ENCODE peak calls at places on chromosomes 11 and 22, in seven cellular contexts. One of them, this sample, is unnamed.

GRCh38 chr11:92340839-92341238 is 116.2 kb downstream of the FAT3 start:
- DNase-seq in neuronal stem cell: no peak
- DNase-seq in cardiac septum: no peak
- DNase-seq in HFF-Myc: peak; percentile 11
- DNase-seq in HCEC 1CT: peak; percentile 23
- DNase-seq in CD8-positive, alpha-beta memory T cell: no peak
- DNase-seq in NCI-H146: peak; percentile 4
- DNase-seq in this sample: no peak

GRCh38 chr11:75432911-75433321 is at the start of gene KLHL35:
- DNase-seq in neuronal stem cell: no peak
- DNase-seq in cardiac septum: no peak
- DNase-seq in HFF-Myc: no peak
- DNase-seq in HCEC 1CT: no peak
- DNase-seq in CD8-positive, alpha-beta memory T cell: no peak
- DNase-seq in NCI-H146: peak; percentile 36
- DNase-seq in this sample: no peak

GRCh38 chr22:47195676-47196492 is 433.4 kb downstream of the TBC1D22A start:
- DNase-seq in neuronal stem cell: no peak
- DNase-seq in cardiac septum: peak; percentile 66
- DNase-seq in HFF-Myc: no peak
- DNase-seq in HCEC 1CT: no peak
- DNase-seq in CD8-positive, alpha-beta memory T cell: no peak
- DNase-seq in NCI-H146: no peak
- DNase-seq in this sample: no peak

GRCh38 chr22:43474161-43475101 is 62.6 kb downstream of the MPPED1 start:
- DNase-seq in neuronal stem cell: no peak
- DNase-seq in cardiac septum: peak; percentile 65
- DNase-seq in HFF-Myc: no peak
- DNase-seq in HCEC 1CT: no peak
- DNase-seq in CD8-positive, alpha-beta memory T cell: no peak
- DNase-seq in NCI-H146: no peak
- DNase-seq in this sample: no peak

GRCh38 chr11:88420165-88420781 is 82.7 kb upstream of the CTSC start:
- DNase-seq in neuronal stem cell: no peak
- DNase-seq in cardiac septum: no peak
- DNase-seq in HFF-Myc: no peak
- DNase-seq in HCEC 1CT: peak; percentile 92
- DNase-seq in CD8-positive, alpha-beta memory T cell: no peak
- DNase-seq in NCI-H146: no peak
- DNase-seq in this sample: no peak

GRCh38 chr11:111460340-111460739 is 51.8 kb downstream of the BTG4 start:
- DNase-seq in neuronal stem cell: no peak
- DNase-seq in cardiac septum: no peak
- DNase-seq in HFF-Myc: no peak
- DNase-seq in HCEC 1CT: no peak
- DNase-seq in CD8-positive, alpha-beta memory T cell: no peak
- DNase-seq in NCI-H146: no peak
- DNase-seq in this sample: no peak

GRCh38 chr11:34192481-34193401 is 87.3 kb downstream of the NAT10 start:
- DNase-seq in neuronal stem cell: no peak
- DNase-seq in cardiac septum: no peak
- DNase-seq in HFF-Myc: peak; percentile 90
- DNase-seq in HCEC 1CT: peak; percentile 88
- DNase-seq in CD8-positive, alpha-beta memory T cell: no peak
- DNase-seq in NCI-H146: peak; percentile 25
- DNase-seq in this sample: peak; percentile 91

GRCh38 chr11:94780432-94780831 is 12.3 kb downstream of the AMOTL1 start:
- DNase-seq in neuronal stem cell: no peak
- DNase-seq in cardiac septum: no peak
- DNase-seq in HFF-Myc: no peak
- DNase-seq in HCEC 1CT: peak; percentile 10
- DNase-seq in CD8-positive, alpha-beta memory T cell: no peak
- DNase-seq in NCI-H146: no peak
- DNase-seq in this sample: no peak

GRCh38 chr22:24155597-24156145 is 25.6 kb upstream of the SUSD2 start:
- DNase-seq in neuronal stem cell: peak; percentile 30
- DNase-seq in cardiac septum: peak; percentile 91
- DNase-seq in HFF-Myc: no peak
- DNase-seq in HCEC 1CT: peak; percentile 72
- DNase-seq in CD8-positive, alpha-beta memory T cell: peak; percentile 8
- DNase-seq in NCI-H146: peak; percentile 17
- DNase-seq in this sample: no peak

GRCh38 chr11:82775736-82776346 is 42.2 kb upstream of the FAM181B start:
- DNase-seq in neuronal stem cell: no peak
- DNase-seq in cardiac septum: no peak
- DNase-seq in HFF-Myc: peak; percentile 25
- DNase-seq in HCEC 1CT: peak; percentile 58
- DNase-seq in CD8-positive, alpha-beta memory T cell: no peak
- DNase-seq in NCI-H146: peak; percentile 11
- DNase-seq in this sample: peak; percentile 47

GRCh38 chr11:69644071-69644961 is 3.4 kb downstream of the CCND1 start:
- DNase-seq in neuronal stem cell: no peak
- DNase-seq in cardiac septum: peak; percentile 91
- DNase-seq in HFF-Myc: no peak
- DNase-seq in HCEC 1CT: peak; percentile 83
- DNase-seq in CD8-positive, alpha-beta memory T cell: no peak
- DNase-seq in NCI-H146: peak; percentile 47
- DNase-seq in this sample: no peak

GRCh38 chr22:27752771-27753170 is 48.8 kb downstream of the MN1 start:
- DNase-seq in neuronal stem cell: no peak
- DNase-seq in cardiac septum: no peak
- DNase-seq in HFF-Myc: no peak
- DNase-seq in HCEC 1CT: no peak
- DNase-seq in CD8-positive, alpha-beta memory T cell: no peak
- DNase-seq in NCI-H146: no peak
- DNase-seq in this sample: no peak

GRCh38 chr11:94732617-94733292 is 35.4 kb upstream of the AMOTL1 start:
- DNase-seq in neuronal stem cell: no peak
- DNase-seq in cardiac septum: peak; percentile 79
- DNase-seq in HFF-Myc: peak; percentile 81
- DNase-seq in HCEC 1CT: peak; percentile 85
- DNase-seq in CD8-positive, alpha-beta memory T cell: no peak
- DNase-seq in NCI-H146: peak; percentile 62
- DNase-seq in this sample: no peak

GRCh38 chr22:46592390-46592872 is 27.8 kb upstream of the GRAMD4 start:
- DNase-seq in neuronal stem cell: no peak
- DNase-seq in cardiac septum: no peak
- DNase-seq in HFF-Myc: peak; percentile 16
- DNase-seq in HCEC 1CT: no peak
- DNase-seq in CD8-positive, alpha-beta memory T cell: peak; percentile 38
- DNase-seq in NCI-H146: no peak
- DNase-seq in this sample: peak; percentile 92

GRCh38 chr11:122634507-122634906 is 21.0 kb upstream of the UBASH3B start:
- DNase-seq in neuronal stem cell: no peak
- DNase-seq in cardiac septum: peak; percentile 54
- DNase-seq in HFF-Myc: peak; percentile 83
- DNase-seq in HCEC 1CT: peak; percentile 79
- DNase-seq in CD8-positive, alpha-beta memory T cell: no peak
- DNase-seq in NCI-H146: no peak
- DNase-seq in this sample: no peak

GRCh38 chr22:25777870-25778269 is 35.9 kb downstream of the MYO18B start:
- DNase-seq in neuronal stem cell: no peak
- DNase-seq in cardiac septum: no peak
- DNase-seq in HFF-Myc: no peak
- DNase-seq in HCEC 1CT: peak; percentile 14
- DNase-seq in CD8-positive, alpha-beta memory T cell: no peak
- DNase-seq in NCI-H146: peak; percentile 39
- DNase-seq in this sample: peak; percentile 52

GRCh38 chr22:42662114-42663021 is 13.2 kb upstream of the CYB5R3 start:
- DNase-seq in neuronal stem cell: peak; percentile 77
- DNase-seq in cardiac septum: peak; percentile 92
- DNase-seq in HFF-Myc: no peak
- DNase-seq in HCEC 1CT: peak; percentile 60
- DNase-seq in CD8-positive, alpha-beta memory T cell: peak; percentile 79
- DNase-seq in NCI-H146: peak; percentile 57
- DNase-seq in this sample: peak; percentile 71

GRCh38 chr22:38657248-38657909 is 941 bp downstream of the CBY1 start:
- DNase-seq in neuronal stem cell: no peak
- DNase-seq in cardiac septum: no peak
- DNase-seq in HFF-Myc: no peak
- DNase-seq in HCEC 1CT: peak; percentile 1
- DNase-seq in CD8-positive, alpha-beta memory T cell: peak; percentile 17
- DNase-seq in NCI-H146: peak; percentile 27
- DNase-seq in this sample: no peak

GRCh38 chr11:68889948-68890446 is 13.6 kb downstream of the MRPL21 start:
- DNase-seq in neuronal stem cell: no peak
- DNase-seq in cardiac septum: no peak
- DNase-seq in HFF-Myc: peak; percentile 98
- DNase-seq in HCEC 1CT: peak; percentile 47
- DNase-seq in CD8-positive, alpha-beta memory T cell: no peak
- DNase-seq in NCI-H146: no peak
- DNase-seq in this sample: no peak

GRCh38 chr22:43849731-43850130 is 12.6 kb downstream of the SULT4A1 start:
- DNase-seq in neuronal stem cell: no peak
- DNase-seq in cardiac septum: no peak
- DNase-seq in HFF-Myc: no peak
- DNase-seq in HCEC 1CT: no peak
- DNase-seq in CD8-positive, alpha-beta memory T cell: no peak
- DNase-seq in NCI-H146: no peak
- DNase-seq in this sample: no peak

GRCh38 chr11:71998649-71999310 is at the start of gene IL18BP:
- DNase-seq in neuronal stem cell: no peak
- DNase-seq in cardiac septum: no peak
- DNase-seq in HFF-Myc: no peak
- DNase-seq in HCEC 1CT: no peak
- DNase-seq in CD8-positive, alpha-beta memory T cell: peak; percentile 20
- DNase-seq in NCI-H146: no peak
- DNase-seq in this sample: no peak

GRCh38 chr11:81700061-81700460 is 1033.6 kb downstream of the FAM181B start:
- DNase-seq in neuronal stem cell: no peak
- DNase-seq in cardiac septum: no peak
- DNase-seq in HFF-Myc: no peak
- DNase-seq in HCEC 1CT: no peak
- DNase-seq in CD8-positive, alpha-beta memory T cell: no peak
- DNase-seq in NCI-H146: no peak
- DNase-seq in this sample: no peak

This sample was measured in COLO829.